ENCODE peak calls at places on chromosomes 6 and 20, in six cellular contexts. W is glutamatergic neuron, V is fibroblast of villous mesenchyme, G is MCF 10A, X is WTC11, I is RWPE1. H is an unnamed sample.

GRCh38 chr6:53302678-53303360 is 45.9 kb downstream of the ELOVL5 start:
- DNase-seq in W (no peak), X (no peak), V (peak; percentile 81), G (peak; percentile 65), I (peak; percentile 80), H (peak; percentile 92)

GRCh38 chr6:15872252-15873103 is 209.7 kb upstream of the DTNBP1 start:
- DNase-seq in X (no peak), I (no peak), W (no peak), G (peak; percentile 42), V (peak; percentile 94), H (no peak)

GRCh38 chr6:126672654-126673053 is 332.7 kb downstream of the CENPW start:
- DNase-seq in V (peak; percentile 13), X (no peak), W (no peak), I (no peak), G (no peak), H (no peak)

GRCh38 chr20:61881861-61882260 is 183.8 kb downstream of the TAF4 start:
- DNase-seq in X (no peak), W (no peak), G (no peak), I (no peak), V (no peak), H (no peak)

GRCh38 chr20:15700147-15700765 is 873.0 kb downstream of the KIF16B start:
- DNase-seq in W (peak; percentile 38), I (peak; percentile 23), G (peak; percentile 16), V (no peak), X (peak; percentile 14), H (no peak)

GRCh38 chr6:144286503-144287393 is 1.6 kb downstream of the UTRN start:
- DNase-seq in W (peak; percentile 51), X (peak; percentile 85), V (peak; percentile 95), I (peak; percentile 85), G (peak; percentile 82), H (no peak)

GRCh38 chr20:33731693-33732165 is at the start of gene ZNF341:
- DNase-seq in W (peak; percentile 92), I (no peak), X (peak; percentile 90), G (peak; percentile 79), V (peak; percentile 89), H (no peak)

GRCh38 chr6:41683460-41684310 is 45.4 kb downstream of the MDFI start:
- DNase-seq in W (peak; percentile 88), X (peak; percentile 82), G (peak; percentile 65), I (peak; percentile 74), V (peak; percentile 61), H (no peak)

GRCh38 chr6:155227076-155227475 is 36.7 kb upstream of the CLDN20 start:
- DNase-seq in X (no peak), G (no peak), I (no peak), W (no peak), V (no peak), H (no peak)

GRCh38 chr6:117829594-117830319 is 77.3 kb upstream of the SLC35F1 start:
- DNase-seq in I (peak; percentile 36), W (peak; percentile 58), X (peak; percentile 70), V (peak; percentile 10), G (peak; percentile 59), H (no peak)

GRCh38 chr20:63223121-63223825 is 7.3 kb upstream of the YTHDF1 start:
- DNase-seq in W (no peak), X (peak; percentile 81), V (peak; percentile 47), G (peak; percentile 57), I (peak; percentile 48), H (no peak)

GRCh38 chr6:72579865-72580264 is 42.0 kb upstream of the KCNQ5 start:
- DNase-seq in G (no peak), X (no peak), V (peak; percentile 5), I (no peak), W (no peak), H (no peak)

GRCh38 chr6:72580281-72580940 is 41.5 kb upstream of the KCNQ5 start:
- DNase-seq in G (peak; percentile 73), V (peak; percentile 77), I (peak; percentile 75), W (peak; percentile 31), X (peak; percentile 23), H (peak; percentile 4)
- TF ChIP-seq CTCF in G (peak; percentile 61), V (peak; percentile 59), I (peak; percentile 81), W (no peak), X (peak; percentile 20), H (peak; percentile 45)

DNA sequence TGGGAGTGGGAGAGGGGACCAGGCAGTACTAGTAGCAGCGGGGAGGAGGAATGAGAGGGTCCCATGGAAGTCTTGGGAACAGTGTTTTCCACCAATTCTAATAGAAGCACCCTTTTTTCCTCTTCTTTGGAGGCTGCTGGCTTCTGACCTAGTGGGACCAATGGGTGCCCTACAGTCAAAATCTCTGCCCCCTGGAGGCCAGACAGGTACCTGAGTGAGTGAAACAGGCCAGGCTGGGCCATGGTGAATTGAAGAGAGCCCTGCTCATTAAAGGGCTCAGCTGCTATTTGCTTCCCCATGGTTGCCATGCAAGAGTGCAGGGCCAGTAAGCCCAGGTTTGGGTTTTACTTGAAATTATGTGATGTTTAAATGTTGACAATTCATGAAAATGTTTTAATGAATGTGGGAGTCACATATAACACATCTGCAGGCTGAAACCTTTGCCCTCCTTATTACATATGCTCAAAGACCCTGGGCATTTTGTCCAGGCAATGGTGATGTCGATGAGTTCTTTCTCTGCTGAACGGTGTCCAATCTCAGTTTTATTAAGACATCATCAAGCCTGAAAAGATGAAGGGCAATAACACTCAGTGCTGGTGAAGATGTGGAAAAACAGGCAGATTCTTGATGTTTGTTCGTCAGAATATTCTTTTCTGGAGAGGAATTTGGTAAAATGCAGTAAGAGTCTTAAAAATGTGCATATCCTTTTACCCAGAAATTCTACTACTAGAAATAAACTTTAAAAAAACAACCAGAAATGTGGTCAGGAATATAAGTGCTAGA is 42.3 kb upstream of the OCSTAMP start:
- DNase-seq in W (no peak), X (peak; percentile 32), I (no peak), G (peak; percentile 11), V (no peak), H (no peak)
- TF ChIP-seq CTCF in W (no peak), X (no peak), I (no peak), G (no peak), V (peak; percentile 8), H (no peak)

GRCh38 chr20:58453391-58453790 is 61.8 kb downstream of the APCDD1L start:
- DNase-seq in I (no peak), W (no peak), X (no peak), V (no peak), G (no peak), H (no peak)
- TF ChIP-seq CTCF in I (no peak), W (no peak), X (no peak), V (no peak), G (no peak), H (no peak)

GRCh38 chr6:161198176-161198575 is 75.7 kb downstream of the AGPAT4 start:
- DNase-seq in V (peak; percentile 50), I (no peak), W (no peak), G (peak; percentile 89), X (no peak), H (no peak)

GRCh38 chr6:161199845-161200244 is 74.0 kb downstream of the AGPAT4 start:
- DNase-seq in G (no peak), V (no peak), I (no peak), X (no peak), W (no peak), H (no peak)

GRCh38 chr6:161198781-161199505 is 74.9 kb downstream of the AGPAT4 start:
- DNase-seq in W (no peak), X (no peak), G (no peak), V (peak; percentile 57), I (no peak), H (no peak)

GRCh38 chr6:161204866-161205557 is 68.8 kb downstream of the AGPAT4 start:
- DNase-seq in W (no peak), V (no peak), G (no peak), X (no peak), I (no peak), H (no peak)

DNA sequence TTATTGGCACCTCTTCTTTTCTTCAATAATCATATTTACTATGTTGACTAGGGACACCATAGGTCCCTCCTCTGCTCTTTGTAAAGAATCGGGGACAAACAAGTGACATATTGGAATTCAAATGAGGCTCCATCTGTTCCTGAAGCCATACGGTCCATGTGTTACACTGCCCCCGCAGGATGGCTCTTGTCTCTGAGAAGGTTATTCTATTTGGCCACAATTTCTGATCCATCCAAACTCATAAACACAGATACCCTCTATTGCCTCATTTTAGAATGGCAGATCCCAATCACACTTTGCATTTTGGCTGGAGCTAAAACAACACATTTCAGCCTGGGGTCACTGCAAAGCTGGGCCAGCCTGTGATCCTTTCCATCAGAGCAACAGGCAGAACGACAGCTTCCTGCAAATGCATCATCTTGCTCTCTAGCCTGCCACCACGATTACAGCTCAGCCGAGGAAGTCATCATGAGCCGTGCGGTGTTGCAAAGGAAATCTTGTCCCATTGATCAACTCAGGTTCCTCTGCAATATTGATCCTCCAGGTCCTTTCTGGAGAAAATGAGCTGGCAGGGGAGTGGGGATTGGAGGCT is 73.2 kb downstream of the AGPAT4 start:
- DNase-seq in I (no peak), V (no peak), X (no peak), W (peak; percentile 47), G (no peak), H (no peak)
- TF ChIP-seq CTCF in I (no peak), V (no peak), X (no peak), W (no peak), G (no peak), H (peak; percentile 13)

GRCh38 chr20:326645-327031 is 1.3 kb downstream of the SOX12 start:
- DNase-seq in G (peak; percentile 36), I (no peak), V (peak; percentile 18), W (peak; percentile 63), X (no peak), H (no peak)
- TF ChIP-seq CTCF in G (no peak), I (no peak), V (no peak), W (no peak), X (no peak), H (no peak)

DNA sequence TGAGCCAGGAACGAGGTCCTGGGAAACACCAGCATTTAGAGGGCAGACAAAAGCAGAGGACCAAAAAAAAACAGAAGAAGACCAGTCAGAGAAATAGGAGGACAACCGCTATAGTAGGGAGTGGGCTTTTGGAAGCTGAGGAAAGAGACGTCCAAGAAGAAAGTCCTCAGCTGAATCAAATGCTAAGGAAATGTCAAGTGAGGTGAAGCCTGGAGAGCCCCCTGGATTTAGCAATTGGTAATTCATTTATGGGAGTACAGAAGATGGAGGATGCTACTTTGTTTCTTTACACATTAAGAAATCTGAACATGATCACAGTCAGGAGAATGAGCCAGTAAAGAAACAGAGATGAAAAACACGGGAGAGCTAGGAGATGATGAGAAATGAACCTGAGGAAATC is 41.1 kb downstream of the LRP11 start:
- DNase-seq in W (no peak), I (no peak), X (no peak), V (no peak), G (no peak), H (no peak)
- TF ChIP-seq CTCF in W (no peak), I (no peak), X (no peak), V (peak; percentile 21), G (no peak), H (no peak)

DNA sequence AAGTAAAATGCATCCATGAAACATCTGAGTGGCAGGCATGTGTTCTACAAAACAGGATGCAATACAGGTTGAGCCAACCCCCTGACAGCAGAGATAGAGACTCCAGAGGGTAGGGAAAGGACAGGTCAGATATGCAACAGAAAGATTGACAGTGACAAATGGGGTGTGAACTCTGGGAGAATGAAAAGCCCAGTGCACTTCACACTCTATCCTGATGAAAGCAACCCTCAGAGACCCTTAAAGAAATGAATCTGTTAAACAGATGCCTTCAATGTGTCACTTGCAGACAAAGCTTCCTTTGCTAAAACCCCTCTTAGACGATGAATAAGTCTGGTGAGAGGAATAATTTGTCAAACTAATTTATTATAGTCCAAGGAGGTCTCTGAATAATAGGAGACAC is 89.9 kb downstream of the RFPL4B start:
- DNase-seq in I (no peak), X (no peak), G (no peak), W (no peak), V (no peak), H (no peak)
- TF ChIP-seq CTCF in I (no peak), X (no peak), G (no peak), W (no peak), V (no peak), H (no peak)

H was measured in kidney epithelial cell.